ENCODE peak calls at places on chromosome 15, in eight cellular contexts. E is stomach, H is WERI-Rb-1, C is MM.1S, S is fibroblast of lung, D is adipocyte, M is heart left ventricle, I is cardiac muscle cell. T is an unnamed sample.
A peak's percentile ranks its signal among the peaks of the same experiment; 100 is the strongest.

GRCh38 chr15:42056934-42057743 is 36.3 kb upstream of the PLA2G4E start:
- DNase-seq in M (peak; percentile 89), I (peak; percentile 76), E (peak; percentile 84), D (peak; percentile 66), S (peak; percentile 53), C (peak; percentile 72), H (peak; percentile 94), T (peak; percentile 100)

GRCh38 chr15:48177383-48177874 is 666 bp downstream of the MYEF2 start:
- DNase-seq in S (peak; percentile 51), E (no peak), M (no peak), I (peak; percentile 30), H (no peak), D (peak; percentile 68), C (peak; percentile 30), T (peak; percentile 44)

GRCh38 chr15:50315814-50316630 is 39.0 kb downstream of the GABPB1 start:
- DNase-seq in S (peak; percentile 79), C (peak; percentile 45), M (no peak), E (no peak), D (peak; percentile 81), H (no peak), I (peak; percentile 72), T (peak; percentile 55)

GRCh38 chr15:70188286-70188685 is 90.6 kb upstream of the TLE3 start:
- DNase-seq in S (no peak), E (no peak), D (no peak), I (no peak), H (no peak), C (no peak), M (no peak), T (no peak)

GRCh38 chr15:45454825-45455224 is 67.7 kb downstream of the SLC30A4 start:
- DNase-seq in M (peak; percentile 57), E (peak; percentile 86), D (peak; percentile 96), I (peak; percentile 96), H (no peak), S (peak; percentile 96), C (peak; percentile 92), T (peak; percentile 93)

GRCh38 chr15:70902105-70902504 is 9.5 kb downstream of the LRRC49 start:
- DNase-seq in E (no peak), M (no peak), S (peak; percentile 71), I (peak; percentile 74), D (peak; percentile 77), C (no peak), H (no peak), T (peak; percentile 97)

GRCh38 chr15:49212897-49213296 is 42.9 kb downstream of the GALK2 start:
- DNase-seq in M (no peak), H (no peak), E (no peak), D (peak; percentile 37), I (no peak), C (no peak), S (no peak), T (no peak)

GRCh38 chr15:95259513-95259912 is 1028.2 kb downstream of the MCTP2 start:
- DNase-seq in M (peak; percentile 63), S (peak; percentile 90), E (peak; percentile 75), I (peak; percentile 89), H (peak; percentile 61), C (peak; percentile 72), D (peak; percentile 90), T (peak; percentile 71)

GRCh38 chr15:67107014-67107812 is 41.8 kb downstream of the SMAD3 start:
- DNase-seq in D (peak; percentile 90), E (peak; percentile 82), S (peak; percentile 98), H (no peak), C (no peak), I (peak; percentile 95), M (peak; percentile 62), T (peak; percentile 99)

GRCh38 chr15:96041982-96042733 is 288.3 kb upstream of the NR2F2 start:
- DNase-seq in C (no peak), S (no peak), E (no peak), M (no peak), H (no peak), D (no peak), I (no peak), T (no peak)

GRCh38 chr15:93523490-93523889 is 434.5 kb upstream of the RGMA start:
- DNase-seq in H (no peak), D (no peak), C (no peak), E (no peak), I (no peak), S (no peak), M (no peak), T (no peak)

GRCh38 chr15:64985382-64986033 is 4.2 kb downstream of the SPG21 start:
- DNase-seq in I (peak; percentile 62), C (no peak), E (peak; percentile 49), D (no peak), M (no peak), S (no peak), H (no peak), T (peak; percentile 42)

GRCh38 chr15:67244966-67245478 is 9.4 kb downstream of the AAGAB start:
- DNase-seq in E (no peak), H (no peak), M (no peak), I (peak; percentile 52), C (no peak), D (peak; percentile 68), S (peak; percentile 86), T (no peak)

GRCh38 chr15:25671132-25671531 is 192.0 kb downstream of the ATP10A start:
- DNase-seq in D (no peak), E (no peak), C (no peak), I (no peak), M (peak; percentile 47), S (no peak), H (no peak), T (no peak)

GRCh38 chr15:96359772-96360498 is 29.4 kb downstream of the NR2F2 start:
- DNase-seq in I (peak; percentile 42), H (no peak), C (no peak), S (peak; percentile 53), E (peak; percentile 67), D (no peak), M (no peak), T (no peak)

GRCh38 chr15:71195242-71195641 is 80.0 kb downstream of the THSD4 start:
- DNase-seq in C (no peak), D (no peak), H (peak; percentile 43), E (no peak), M (no peak), I (peak; percentile 16), S (no peak), T (peak; percentile 5)

GRCh38 chr15:78225783-78226541 is 8.4 kb downstream of the ACSBG1 start:
- DNase-seq in H (no peak), S (no peak), C (no peak), E (no peak), D (no peak), M (no peak), I (no peak), T (peak; percentile 18)

DNA sequence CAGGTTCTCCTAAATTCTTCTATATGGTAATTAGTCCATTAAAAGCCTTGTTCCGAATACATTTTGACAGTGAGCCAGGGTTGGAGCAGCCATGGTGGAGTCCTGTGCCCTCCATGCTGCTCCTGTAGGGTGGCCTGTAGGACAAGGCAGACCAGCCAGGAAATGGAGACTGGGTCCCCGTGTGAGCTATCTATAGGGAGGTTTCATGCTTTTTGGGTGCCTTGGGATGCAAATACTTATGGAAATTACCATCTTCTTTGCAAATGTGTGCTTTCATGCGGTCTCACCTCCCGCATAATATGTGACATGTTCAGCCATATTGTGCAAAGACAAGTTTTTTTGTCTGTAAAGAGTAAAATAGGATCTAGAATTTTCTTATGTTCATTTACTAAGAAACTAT is 58.0 kb upstream of the FURIN start:
- DNase-seq in I (no peak), H (no peak), S (no peak), E (no peak), M (no peak), C (no peak), D (no peak), T (no peak)
- H3K36me3 ChIP-seq in I (no peaks in the 10 kb centered on the region), H (peaks cover 61% of the 10 kb centered on the region), S (no peaks in the 10 kb centered on the region), E (no peaks in the 10 kb centered on the region), M (peaks cover 4% of the 10 kb centered on the region), C (peaks cover 7% of the 10 kb centered on the region), D (no peaks in the 10 kb centered on the region), T (no peaks in the 10 kb centered on the region)

GRCh38 chr15:37104413-37105392 is 4.4 kb upstream of the MEIS2 start:
- DNase-seq in C (no peak), M (no peak), S (no peak), H (peak; percentile 23), I (peak; percentile 56), E (no peak), D (no peak), T (no peak)
- H3K27me3 ChIP-seq in C (no peaks in the 10 kb centered on the region), M (peaks cover 5% of the 10 kb centered on the region), S (no peaks in the 10 kb centered on the region), H (no peaks in the 10 kb centered on the region), I (no peaks in the 10 kb centered on the region), E (peaks cover 7% of the 10 kb centered on the region), D (no peaks in the 10 kb centered on the region), T (peaks cover 1% of the 10 kb centered on the region)

DNA sequence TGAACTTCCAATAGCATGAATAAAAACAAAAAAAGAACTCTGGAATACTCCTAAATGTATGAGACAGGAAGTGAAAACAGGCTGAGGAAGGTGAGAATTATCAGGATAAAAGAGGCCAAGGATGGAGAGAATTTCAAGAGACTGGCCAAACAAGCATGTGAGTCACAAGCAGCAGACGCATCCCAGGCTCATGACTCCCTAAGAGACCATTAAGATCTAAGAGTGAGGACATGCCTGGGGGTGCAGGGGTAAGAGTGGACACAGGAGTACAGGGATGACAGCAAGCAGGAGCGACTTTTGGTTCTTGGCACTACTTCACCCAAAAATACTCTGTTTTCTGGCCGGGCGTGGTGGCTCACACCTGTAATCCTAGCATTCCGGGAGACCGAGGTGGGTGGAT is 7.1 kb downstream of the SCAMP2 start:
- DNase-seq in C (no peak), M (no peak), S (peak; percentile 30), I (peak; percentile 42), D (peak; percentile 42), H (no peak), E (no peak), T (peak; percentile 89)
- H3K36me3 ChIP-seq in C (peaks cover 4% of the 10 kb centered on the region), M (peaks cover 9% of the 10 kb centered on the region), S (no peaks in the 10 kb centered on the region), I (no peaks in the 10 kb centered on the region), D (no peaks in the 10 kb centered on the region), H (peaks cover 24% of the 10 kb centered on the region), E (peaks cover 11% of the 10 kb centered on the region), T (peaks cover 4% of the 10 kb centered on the region)

GRCh38 chr15:33089165-33089877 is 105.2 kb downstream of the FMN1 start:
- DNase-seq in I (no peak), D (no peak), S (no peak), M (no peak), H (no peak), E (no peak), C (no peak), T (no peak)

GRCh38 chr15:33089878-33090757 is 104.4 kb downstream of the FMN1 start:
- DNase-seq in C (peak; percentile 53), M (no peak), E (no peak), S (peak; percentile 97), H (no peak), D (peak; percentile 90), I (peak; percentile 64), T (peak; percentile 90)

GRCh38 chr15:33083232-33084006 is 111.1 kb downstream of the FMN1 start:
- DNase-seq in S (no peak), D (no peak), C (no peak), I (no peak), E (no peak), M (no peak), H (no peak), T (peak; percentile 79)

GRCh38 chr15:33086500-33087141 is 107.9 kb downstream of the FMN1 start:
- DNase-seq in M (no peak), S (peak; percentile 93), H (no peak), C (peak; percentile 78), E (no peak), I (peak; percentile 77), D (peak; percentile 88), T (peak; percentile 74)

DNA sequence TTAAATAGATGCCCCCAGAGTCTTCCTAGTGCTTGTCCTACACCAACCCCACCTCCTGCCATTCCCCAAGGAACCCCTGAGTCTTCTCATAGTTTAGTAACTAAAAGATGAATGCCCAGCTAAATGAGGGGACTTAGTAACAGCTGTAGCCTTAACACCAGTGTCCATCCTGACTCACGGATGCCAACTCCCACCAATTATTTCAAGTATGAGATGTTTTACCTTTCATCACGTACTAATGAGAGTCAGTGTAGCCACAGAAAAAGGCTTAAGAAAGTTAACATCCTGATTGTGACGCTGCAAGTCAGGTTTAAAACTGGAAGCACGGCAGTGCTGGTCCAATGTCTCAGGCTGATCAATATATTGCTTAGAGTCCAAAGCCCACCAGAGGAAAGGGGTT is 109.9 kb downstream of the FMN1 start:
- DNase-seq in H (no peak), S (no peak), E (no peak), D (no peak), M (no peak), C (no peak), I (no peak), T (no peak)
- H3K27me3 ChIP-seq in H (no peaks in the 10 kb centered on the region), S (no peaks in the 10 kb centered on the region), E (no peaks in the 10 kb centered on the region), D (no peaks in the 10 kb centered on the region), M (no peaks in the 10 kb centered on the region), C (no peaks in the 10 kb centered on the region), I (no peaks in the 10 kb centered on the region), T (no peaks in the 10 kb centered on the region)

T was measured in bronchial epithelial cell.